ENCODE peak calls at places on chromosomes 4 and X, in eight cellular contexts. One of them, this sample, is unnamed.
A peak's percentile ranks its signal among the peaks of the same experiment; 100 is the strongest.

GRCh38 chr4:30832652-30833051 is 112.5 kb downstream of the PCDH7 start:
- DNase-seq in IMR-90: no peak
- DNase-seq in body of pancreas: no peak
- DNase-seq in CD4-positive, alpha-beta T cell: no peak
- DNase-seq in AG04450: no peak
- DNase-seq in left lung: no peak
- DNase-seq in HCT116: no peak
- DNase-seq in A549: no peak
- DNase-seq in this sample: no peak

GRCh38 chrX:57595381-57595811 is 3.6 kb downstream of the ZXDB start:
- DNase-seq in A549: no peak
- DNase-seq in IMR-90: peak; percentile 85
- DNase-seq in left lung: no peak
- DNase-seq in CD4-positive, alpha-beta T cell: no peak
- DNase-seq in HCT116: no peak
- DNase-seq in body of pancreas: no peak
- DNase-seq in AG04450: peak; percentile 20
- DNase-seq in this sample: peak; percentile 20

GRCh38 chr4:11397146-11397545 is 31.5 kb downstream of the HS3ST1 start:
- DNase-seq in A549: no peak
- DNase-seq in body of pancreas: no peak
- DNase-seq in HCT116: peak; percentile 36
- DNase-seq in CD4-positive, alpha-beta T cell: no peak
- DNase-seq in IMR-90: no peak
- DNase-seq in AG04450: no peak
- DNase-seq in left lung: no peak
- DNase-seq in this sample: peak; percentile 79

GRCh38 chr4:153241970-153242847 is 38.0 kb downstream of the TRIM2 start:
- DNase-seq in A549: no peak
- DNase-seq in body of pancreas: no peak
- DNase-seq in CD4-positive, alpha-beta T cell: no peak
- DNase-seq in IMR-90: peak; percentile 73
- DNase-seq in left lung: no peak
- DNase-seq in AG04450: no peak
- DNase-seq in HCT116: no peak
- DNase-seq in this sample: no peak

GRCh38 chr4:56055027-56055976 is 106.6 kb downstream of the CEP135 start:
- DNase-seq in body of pancreas: no peak
- DNase-seq in AG04450: no peak
- DNase-seq in IMR-90: no peak
- DNase-seq in CD4-positive, alpha-beta T cell: no peak
- DNase-seq in A549: no peak
- DNase-seq in left lung: no peak
- DNase-seq in HCT116: no peak
- DNase-seq in this sample: no peak

GRCh38 chrX:14927391-14927790 is 54.2 kb downstream of the MOSPD2 start:
- DNase-seq in body of pancreas: no peak
- DNase-seq in CD4-positive, alpha-beta T cell: no peak
- DNase-seq in A549: no peak
- DNase-seq in HCT116: no peak
- DNase-seq in AG04450: no peak
- DNase-seq in left lung: no peak
- DNase-seq in IMR-90: peak; percentile 58
- DNase-seq in this sample: no peak

GRCh38 chr4:10721616-10722015 is 37.0 kb upstream of the CLNK start:
- DNase-seq in IMR-90: no peak
- DNase-seq in AG04450: no peak
- DNase-seq in body of pancreas: no peak
- DNase-seq in HCT116: no peak
- DNase-seq in CD4-positive, alpha-beta T cell: no peak
- DNase-seq in A549: no peak
- DNase-seq in left lung: no peak
- DNase-seq in this sample: no peak

GRCh38 chr4:100414016-100414790 is 103.6 kb downstream of the EMCN start:
- DNase-seq in IMR-90: peak; percentile 2
- DNase-seq in AG04450: no peak
- DNase-seq in CD4-positive, alpha-beta T cell: no peak
- DNase-seq in HCT116: no peak
- DNase-seq in left lung: no peak
- DNase-seq in A549: no peak
- DNase-seq in body of pancreas: no peak
- DNase-seq in this sample: no peak

GRCh38 chr4:112517067-112517588 is 1.1 kb upstream of the NEUROG2 start:
- DNase-seq in A549: no peak
- DNase-seq in CD4-positive, alpha-beta T cell: no peak
- DNase-seq in left lung: no peak
- DNase-seq in body of pancreas: no peak
- DNase-seq in AG04450: no peak
- DNase-seq in HCT116: no peak
- DNase-seq in IMR-90: no peak
- DNase-seq in this sample: no peak

GRCh38 chr4:157079441-157079840 is 3.5 kb downstream of the GLRB start:
- DNase-seq in A549: no peak
- DNase-seq in CD4-positive, alpha-beta T cell: no peak
- DNase-seq in body of pancreas: no peak
- DNase-seq in HCT116: no peak
- DNase-seq in left lung: no peak
- DNase-seq in IMR-90: no peak
- DNase-seq in AG04450: no peak
- DNase-seq in this sample: no peak

GRCh38 chrX:150899191-150899757 is 806 bp upstream of the CD99L2 start:
- DNase-seq in body of pancreas: peak; percentile 18
- DNase-seq in AG04450: no peak
- DNase-seq in CD4-positive, alpha-beta T cell: peak; percentile 6
- DNase-seq in HCT116: no peak
- DNase-seq in IMR-90: peak; percentile 6
- DNase-seq in left lung: peak; percentile 54
- DNase-seq in A549: peak; percentile 12
- DNase-seq in this sample: peak; percentile 0

GRCh38 chrX:19156223-19156622 is 34.0 kb upstream of the ADGRG2 start:
- DNase-seq in IMR-90: no peak
- DNase-seq in left lung: no peak
- DNase-seq in body of pancreas: no peak
- DNase-seq in A549: no peak
- DNase-seq in AG04450: no peak
- DNase-seq in HCT116: no peak
- DNase-seq in CD4-positive, alpha-beta T cell: no peak
- DNase-seq in this sample: peak; percentile 3

GRCh38 chrX:39814391-39814790 is 283.4 kb downstream of the BCOR start:
- DNase-seq in A549: no peak
- DNase-seq in HCT116: peak; percentile 15
- DNase-seq in left lung: no peak
- DNase-seq in CD4-positive, alpha-beta T cell: peak; percentile 9
- DNase-seq in IMR-90: peak; percentile 23
- DNase-seq in AG04450: no peak
- DNase-seq in body of pancreas: no peak
- DNase-seq in this sample: peak; percentile 12

GRCh38 chrX:119647552-119648420 is 41.6 kb upstream of the NKRF start:
- DNase-seq in AG04450: no peak
- DNase-seq in CD4-positive, alpha-beta T cell: peak; percentile 53
- DNase-seq in A549: no peak
- DNase-seq in body of pancreas: no peak
- DNase-seq in HCT116: no peak
- DNase-seq in left lung: no peak
- DNase-seq in IMR-90: no peak
- DNase-seq in this sample: no peak

GRCh38 chr4:71709961-71710360 is 73.9 kb downstream of the GC start:
- DNase-seq in IMR-90: no peak
- DNase-seq in CD4-positive, alpha-beta T cell: no peak
- DNase-seq in left lung: no peak
- DNase-seq in HCT116: no peak
- DNase-seq in A549: no peak
- DNase-seq in body of pancreas: no peak
- DNase-seq in AG04450: no peak
- DNase-seq in this sample: no peak

GRCh38 chr4:168919706-168920324 is 90.2 kb downstream of the CBR4 start:
- DNase-seq in body of pancreas: no peak
- DNase-seq in HCT116: no peak
- DNase-seq in CD4-positive, alpha-beta T cell: no peak
- DNase-seq in IMR-90: no peak
- DNase-seq in AG04450: no peak
- DNase-seq in A549: no peak
- DNase-seq in left lung: no peak
- DNase-seq in this sample: no peak

DNA sequence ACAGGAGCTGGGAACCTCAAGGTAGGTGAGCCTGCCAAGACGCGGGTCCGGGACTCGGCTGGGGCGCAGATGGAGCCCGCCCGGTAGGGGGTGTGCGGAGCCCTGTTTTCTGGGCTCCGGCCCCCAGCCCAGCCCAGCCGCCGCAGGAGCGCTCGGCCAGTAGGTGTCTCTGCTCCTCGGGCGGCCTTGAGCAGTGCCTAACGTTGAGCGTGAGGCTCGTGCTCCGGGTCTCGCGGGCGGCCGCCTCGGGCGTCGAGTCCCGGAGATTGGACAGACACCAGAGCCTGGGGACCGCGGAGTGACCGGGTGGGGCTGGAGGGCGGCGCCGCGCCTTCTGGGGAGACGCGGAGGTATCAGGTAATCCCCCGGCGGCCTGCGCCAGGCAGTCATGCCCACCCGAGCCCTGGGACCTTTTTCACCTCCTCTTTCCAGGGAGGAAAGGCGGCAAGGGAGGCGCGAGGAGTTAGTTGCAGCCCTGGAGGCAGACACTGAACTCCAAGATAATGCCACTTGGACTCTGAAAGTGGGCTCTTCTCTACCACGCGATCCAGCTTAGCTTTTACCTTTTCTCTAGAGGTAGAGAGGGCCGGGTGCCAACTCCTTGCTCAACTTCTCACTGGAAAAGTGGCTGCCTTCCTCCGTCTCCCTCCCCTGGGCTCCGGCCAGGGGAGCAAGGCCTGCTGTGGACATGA is 14.5 kb upstream of the FGG start:
- DNase-seq in A549: peak; percentile 51
- DNase-seq in left lung: peak; percentile 60
- DNase-seq in body of pancreas: peak; percentile 64
- DNase-seq in AG04450: no peak
- DNase-seq in IMR-90: peak; percentile 6
- DNase-seq in CD4-positive, alpha-beta T cell: no peak
- DNase-seq in HCT116: peak; percentile 63
- DNase-seq in this sample: peak; percentile 46
- H3K27ac ChIP-seq in A549: peak overlapping the region; percentile 80
- H3K27ac ChIP-seq in left lung: no peak overlapping the region
- H3K27ac ChIP-seq in body of pancreas: no peak overlapping the region
- H3K27ac ChIP-seq in AG04450: no peak overlapping the region
- H3K27ac ChIP-seq in IMR-90: no peak overlapping the region
- H3K27ac ChIP-seq in CD4-positive, alpha-beta T cell: no peak overlapping the region
- H3K27ac ChIP-seq in HCT116: no peak overlapping the region
- H3K27ac ChIP-seq in this sample: no peak overlapping the region

DNA sequence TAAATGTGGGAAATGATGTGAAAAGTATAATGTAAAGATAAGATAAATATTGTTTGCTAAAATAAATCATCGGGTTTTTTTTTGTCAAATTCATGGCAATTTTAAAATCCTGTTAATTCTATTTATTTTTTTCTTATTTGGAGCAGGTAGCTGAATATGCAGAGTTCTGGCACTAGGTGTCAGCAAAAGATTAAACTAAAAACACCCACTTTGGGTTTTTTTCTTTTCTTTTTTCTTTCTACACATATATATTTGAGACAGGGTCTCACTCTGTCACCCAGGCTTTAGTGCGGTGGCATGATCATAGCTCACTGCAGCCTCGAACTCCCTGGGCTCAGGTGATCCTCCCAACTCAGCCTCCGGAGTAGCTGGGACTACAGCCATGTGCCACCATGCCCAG is 6.9 kb upstream of the RAP2C start:
- DNase-seq in body of pancreas: no peak
- DNase-seq in IMR-90: peak; percentile 15
- DNase-seq in A549: no peak
- DNase-seq in CD4-positive, alpha-beta T cell: no peak
- DNase-seq in HCT116: no peak
- DNase-seq in left lung: no peak
- DNase-seq in AG04450: no peak
- DNase-seq in this sample: no peak
- TF ChIP-seq CTCF in body of pancreas: peak; percentile 25
- TF ChIP-seq CTCF in IMR-90: peak; percentile 55
- TF ChIP-seq CTCF in A549: peak; percentile 50
- TF ChIP-seq CTCF in CD4-positive, alpha-beta T cell: peak; percentile 13
- TF ChIP-seq CTCF in HCT116: peak; percentile 27
- TF ChIP-seq CTCF in left lung: no peak
- TF ChIP-seq CTCF in AG04450: peak; percentile 50
- TF ChIP-seq CTCF in this sample: peak; percentile 34

GRCh38 chr4:150253965-150254364 is 175.7 kb downstream of the DCLK2 start:
- DNase-seq in AG04450: no peak
- DNase-seq in IMR-90: no peak
- DNase-seq in A549: no peak
- DNase-seq in CD4-positive, alpha-beta T cell: no peak
- DNase-seq in HCT116: no peak
- DNase-seq in left lung: no peak
- DNase-seq in body of pancreas: no peak
- DNase-seq in this sample: no peak

GRCh38 chr4:150255610-150256580 is 177.7 kb downstream of the DCLK2 start:
- DNase-seq in CD4-positive, alpha-beta T cell: no peak
- DNase-seq in HCT116: no peak
- DNase-seq in body of pancreas: no peak
- DNase-seq in IMR-90: no peak
- DNase-seq in AG04450: no peak
- DNase-seq in left lung: no peak
- DNase-seq in A549: no peak
- DNase-seq in this sample: no peak

GRCh38 chr4:150258569-150258968 is 180.3 kb downstream of the DCLK2 start:
- DNase-seq in HCT116: no peak
- DNase-seq in IMR-90: no peak
- DNase-seq in A549: no peak
- DNase-seq in CD4-positive, alpha-beta T cell: no peak
- DNase-seq in AG04450: no peak
- DNase-seq in left lung: no peak
- DNase-seq in body of pancreas: no peak
- DNase-seq in this sample: peak; percentile 70

GRCh38 chr4:150257338-150257737 is 179.1 kb downstream of the DCLK2 start:
- DNase-seq in HCT116: no peak
- DNase-seq in AG04450: no peak
- DNase-seq in IMR-90: no peak
- DNase-seq in body of pancreas: no peak
- DNase-seq in CD4-positive, alpha-beta T cell: no peak
- DNase-seq in A549: no peak
- DNase-seq in left lung: no peak
- DNase-seq in this sample: no peak

DNA sequence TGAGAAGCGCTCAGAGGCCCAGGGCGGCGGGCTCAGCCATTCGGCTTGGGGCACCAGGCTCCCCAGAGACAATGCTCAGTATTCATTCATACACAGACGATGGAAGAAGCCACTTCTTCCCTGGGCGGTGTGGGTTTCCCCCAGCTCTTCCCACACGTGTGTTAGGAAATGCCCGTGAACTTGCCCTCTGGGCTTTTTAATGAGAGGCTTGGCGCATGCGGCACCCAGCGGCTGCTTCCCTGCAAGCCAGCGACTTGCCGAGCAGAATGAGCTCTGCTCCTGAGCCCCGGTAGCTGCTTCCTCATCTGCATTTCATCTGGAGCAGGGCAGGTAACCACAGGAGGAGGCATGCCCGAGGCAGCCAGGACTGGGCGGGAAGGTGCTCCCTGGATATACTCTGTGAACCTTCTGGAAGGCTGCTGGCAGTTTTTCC is 178.6 kb downstream of the DCLK2 start:
- DNase-seq in left lung: no peak
- DNase-seq in CD4-positive, alpha-beta T cell: no peak
- DNase-seq in IMR-90: no peak
- DNase-seq in AG04450: no peak
- DNase-seq in A549: no peak
- DNase-seq in body of pancreas: no peak
- DNase-seq in HCT116: no peak
- DNase-seq in this sample: peak; percentile 71
- H3K27ac ChIP-seq in left lung: no peak overlapping the region
- H3K27ac ChIP-seq in CD4-positive, alpha-beta T cell: no peak overlapping the region
- H3K27ac ChIP-seq in IMR-90: no peak overlapping the region
- H3K27ac ChIP-seq in AG04450: no peak overlapping the region
- H3K27ac ChIP-seq in A549: no peak overlapping the region
- H3K27ac ChIP-seq in body of pancreas: no peak overlapping the region
- H3K27ac ChIP-seq in HCT116: no peak overlapping the region
- H3K27ac ChIP-seq in this sample: peak overlapping the region; percentile 72

GRCh38 chrX:9825966-9826365 is 39.7 kb downstream of the SHROOM2 start:
- DNase-seq in AG04450: no peak
- DNase-seq in A549: no peak
- DNase-seq in left lung: no peak
- DNase-seq in CD4-positive, alpha-beta T cell: no peak
- DNase-seq in IMR-90: no peak
- DNase-seq in HCT116: no peak
- DNase-seq in body of pancreas: no peak
- DNase-seq in this sample: no peak
- TF ChIP-seq CTCF in AG04450: no peak
- TF ChIP-seq CTCF in A549: no peak
- TF ChIP-seq CTCF in left lung: no peak
- TF ChIP-seq CTCF in CD4-positive, alpha-beta T cell: no peak
- TF ChIP-seq CTCF in IMR-90: no peak
- TF ChIP-seq CTCF in HCT116: no peak
- TF ChIP-seq CTCF in body of pancreas: no peak
- TF ChIP-seq CTCF in this sample: no peak

This sample was measured in RWPE1.